ENCODE peak calls at places on chromosomes 1 and 21, in five cellular contexts. C is HCT116, W is endodermal cell, E is tibial nerve, K is DND-41. S is an unnamed sample. For H3K9me3, the result is how much of the 10 kb centered on the place peaks cover.

GRCh38 chr21:37483776-37484175 is 117.2 kb downstream of the DYRK1A start:
- DNase-seq in E (no peak), K (no peak), W (peak), C (no peak), S (no peak)

GRCh38 chr1:52503706-52504105 is 49.2 kb downstream of the TUT4 start:
- DNase-seq in W (no peak), K (no peak), E (no peak), C (no peak), S (no peak)

GRCh38 chr1:108747128-108747827 is 804 bp downstream of the STXBP3 start:
- DNase-seq in K (peak), W (peak), C (peak), E (peak), S (peak)

GRCh38 chr21:39103689-39104088 is 79.6 kb downstream of the PSMG1 start:
- DNase-seq in K (no peak), W (peak), C (no peak), E (no peak), S (no peak)

GRCh38 chr1:41698916-41699860 is 214.7 kb upstream of the EDN2 start:
- DNase-seq in C (no peak), W (no peak), E (no peak), K (no peak), S (peak)

GRCh38 chr1:170714163-170714562 is 50.2 kb downstream of the PRRX1 start:
- DNase-seq in W (no peak), C (no peak), E (no peak), K (no peak), S (no peak)

GRCh38 chr1:221776495-221777413 is 34.9 kb upstream of the DUSP10 start:
- DNase-seq in W (no peak), K (no peak), E (no peak), C (no peak), S (no peak)

GRCh38 chr1:22827666-22828065 is 117.0 kb downstream of the EPHB2 start:
- DNase-seq in C (no peak), K (no peak), W (peak), E (no peak), S (no peak)

GRCh38 chr1:55913565-55913964 is 665.8 kb downstream of the PLPP3 start:
- DNase-seq in E (no peak), W (no peak), K (no peak), C (no peak), S (no peak)

GRCh38 chr1:2981388-2981787 is 39.9 kb upstream of the ACTRT2 start:
- DNase-seq in C (no peak), E (no peak), K (no peak), W (no peak), S (no peak)

GRCh38 chr1:168285419-168285790 is 4.7 kb downstream of the TBX19 start:
- DNase-seq in C (no peak), K (peak), W (no peak), E (no peak), S (no peak)

GRCh38 chr1:161702250-161702649 is 4.8 kb upstream of the FCRLA start:
- DNase-seq in C (no peak), E (no peak), K (no peak), W (no peak), S (no peak)

GRCh38 chr1:35544976-35545375 is 12.2 kb downstream of the KIAA0319L start:
- DNase-seq in K (peak), C (no peak), E (peak), W (peak), S (peak)

GRCh38 chr1:59673575-59674467 is 140.9 kb upstream of the HOOK1 start:
- DNase-seq in W (peak), K (no peak), E (no peak), C (no peak), S (no peak)

GRCh38 chr1:165898837-165899236 is 71.4 kb downstream of the UCK2 start:
- DNase-seq in K (no peak), W (peak), E (no peak), C (no peak), S (no peak)

GRCh38 chr1:110556471-110556807 is 37.5 kb upstream of the KCNA10 start:
- DNase-seq in C (no peak), K (no peak), W (peak), E (no peak), S (no peak)

GRCh38 chr1:214445846-214446614 is 105.4 kb downstream of the PTPN14 start:
- DNase-seq in E (no peak), K (no peak), W (no peak), C (peak), S (no peak)

GRCh38 chr1:66729130-66729922 is 22.9 kb upstream of the DYNLT5 start:
- DNase-seq in E (no peak), W (no peak), C (no peak), K (peak), S (no peak)

GRCh38 chr1:24379733-24380315 is 33.8 kb downstream of the STPG1 start:
- DNase-seq in C (no peak), W (peak), E (no peak), K (no peak), S (no peak)

GRCh38 chr1:187641907-187642306 is 813.2 kb downstream of the PLA2G4A start:
- DNase-seq in C (no peak), E (no peak), K (no peak), W (no peak), S (no peak)

GRCh38 chr1:39675220-39675619 is 3.3 kb upstream of the NT5C1A start:
- DNase-seq in C (no peak), E (no peak), W (no peak), K (no peak), S (no peak)

GRCh38 chr1:246527402-246528088 is 20.5 kb upstream of the SMYD3 start:
- DNase-seq in K (no peak), E (no peak), W (peak), C (no peak), S (no peak)

GRCh38 chr1:29416825-29417557 is 180.7 kb downstream of the PTPRU start:
- DNase-seq in C (no peak), E (peak), K (no peak), W (peak), S (no peak)

GRCh38 chr1:151716771-151717631 is at the start of gene CELF3:
- DNase-seq in E (no peak), C (no peak), K (peak), W (peak), S (peak)

GRCh38 chr1:197003132-197003531 is 25.8 kb downstream of the CFHR5 start:
- DNase-seq in C (no peak), W (no peak), E (no peak), K (no peak), S (no peak)
- H3K4me3 ChIP-seq in C (no peak), W (no peak), E (no peak), K (no peak), S (no peak)

GRCh38 chr1:203289982-203290260 is 15.4 kb upstream of the BTG2 start:
- DNase-seq in E (no peak), K (no peak), C (no peak), W (no peak), S (no peak)

GRCh38 chr1:203289281-203289981 is 15.9 kb upstream of the BTG2 start:
- DNase-seq in K (peak), E (no peak), C (no peak), W (peak), S (peak)

GRCh38 chr1:203288351-203288894 is 16.9 kb upstream of the BTG2 start:
- DNase-seq in W (no peak), E (no peak), K (no peak), C (no peak), S (no peak)

GRCh38 chr1:203290261-203291089 is 14.8 kb upstream of the BTG2 start:
- DNase-seq in C (no peak), K (peak), E (peak), W (peak), S (peak)

DNA sequence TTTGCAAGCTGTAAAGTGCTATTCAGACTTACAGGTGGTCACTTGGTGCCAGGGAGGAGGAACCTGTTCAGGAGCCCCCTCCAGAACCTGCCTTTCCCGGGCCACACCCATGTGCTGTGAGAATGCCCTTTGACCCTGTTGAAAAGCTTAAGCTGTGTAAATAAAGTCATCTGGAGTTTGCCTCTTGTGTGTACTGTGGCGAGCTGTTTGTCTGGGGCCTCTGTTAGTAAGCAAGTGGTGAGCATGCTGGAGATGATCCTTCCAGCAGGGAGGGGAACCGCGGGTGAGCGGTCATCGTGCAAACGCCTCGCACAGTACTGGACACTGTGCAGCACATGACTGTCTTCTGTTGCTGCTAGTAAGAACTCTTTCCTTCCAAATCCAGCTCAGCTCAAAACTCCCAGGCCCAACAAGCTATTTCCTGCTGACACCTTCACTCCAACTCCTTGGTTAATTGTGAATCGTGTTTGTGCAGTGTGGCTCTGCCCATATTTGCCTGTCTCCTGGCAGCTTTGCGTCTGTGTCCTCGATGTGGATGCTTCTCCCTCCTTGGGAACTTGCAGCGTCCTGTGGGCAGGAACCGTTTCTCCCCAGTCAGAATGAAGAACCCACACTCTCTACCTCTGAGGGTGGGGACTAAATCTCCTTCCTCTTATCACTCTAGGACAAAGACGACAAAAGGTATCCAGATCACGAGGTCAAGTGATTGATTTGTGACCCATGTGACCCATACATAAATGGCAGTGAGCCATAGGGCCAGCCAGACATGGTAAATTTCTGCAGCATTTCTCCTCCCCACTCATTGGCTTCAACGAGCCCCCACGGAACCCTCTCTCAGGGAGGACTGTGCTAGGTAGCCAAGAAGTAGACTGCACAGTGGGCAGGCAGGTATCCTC is 13.9 kb upstream of the BTG2 start:
- DNase-seq in W (peak), C (no peak), K (no peak), E (no peak), S (no peak)
- H3K9me3 ChIP-seq in W (under half), C (under half), K (under half), E (under half), S (under half)

DNA sequence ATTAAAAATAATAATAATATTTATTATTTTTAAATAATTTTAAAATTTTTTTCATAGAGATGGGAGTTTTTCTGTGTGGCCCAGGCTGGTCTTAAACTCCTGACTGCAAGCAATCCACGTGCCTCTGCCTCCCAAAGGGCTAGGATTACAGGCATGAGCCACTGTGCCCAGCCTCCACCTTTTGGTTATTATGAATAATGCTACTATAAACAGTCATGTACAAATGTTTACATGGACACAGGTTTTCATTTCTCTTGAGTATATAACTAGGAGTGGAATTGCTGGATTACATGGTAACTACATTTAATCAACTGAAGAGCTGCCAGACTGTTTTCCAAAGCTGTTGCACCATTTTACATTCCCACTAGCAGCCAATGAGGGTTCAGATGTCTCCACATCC is 103.2 kb upstream of the DMRTA2 start:
- DNase-seq in C (no peak), E (no peak), W (no peak), K (no peak), S (no peak)
- H3K4me3 ChIP-seq in C (no peak), E (no peak), W (no peak), K (no peak), S (no peak)

DNA sequence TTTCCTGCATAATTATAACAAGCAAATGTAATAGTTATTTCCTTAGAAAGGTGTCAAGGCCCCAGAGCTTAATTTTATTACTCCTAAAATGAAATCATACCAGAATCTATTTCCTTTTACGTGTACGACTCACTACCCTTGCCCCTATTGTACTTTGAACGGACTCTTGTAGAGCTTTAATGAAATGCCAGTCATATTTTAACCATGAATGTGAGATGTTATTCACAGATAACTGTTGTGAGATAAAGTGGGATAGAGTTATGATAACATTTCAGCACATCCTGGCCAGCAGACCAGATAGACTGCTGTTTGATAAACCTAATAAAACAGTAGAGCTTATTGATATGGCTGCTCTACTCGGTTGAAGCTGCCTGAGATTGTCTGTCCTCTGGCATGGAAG is 500.8 kb upstream of the PBX1 start:
- DNase-seq in K (no peak), E (no peak), C (no peak), W (no peak), S (no peak)
- H3K9me3 ChIP-seq in K (under half), E (under half), C (under half), W (under half), S (under half)

GRCh38 chr1:162823771-162824525 is 33.4 kb downstream of the HSD17B7 start:
- DNase-seq in C (no peak), W (no peak), E (no peak), K (no peak), S (no peak)

GRCh38 chr1:162822391-162823200 is 32.1 kb downstream of the HSD17B7 start:
- DNase-seq in K (no peak), W (peak), C (peak), E (no peak), S (peak)

DNA sequence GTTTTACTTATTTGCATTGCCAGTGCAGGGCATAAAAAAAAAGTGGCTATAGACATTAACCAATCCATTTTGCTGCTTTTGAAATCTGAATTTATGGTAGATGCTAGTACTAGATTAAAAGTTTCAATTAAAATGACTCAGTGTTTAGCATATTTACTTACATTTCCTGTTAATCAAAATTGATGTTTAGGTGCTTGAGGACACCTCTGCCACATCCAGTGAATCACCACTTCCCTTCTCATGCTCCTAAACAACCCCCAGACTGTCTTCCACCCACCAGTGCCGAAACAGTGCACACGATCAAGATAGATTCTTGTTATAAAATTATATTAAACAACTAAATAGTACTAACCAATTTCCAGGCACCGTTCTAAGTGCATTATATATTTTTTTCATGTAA is 32.7 kb downstream of the HSD17B7 start:
- DNase-seq in C (no peak), K (no peak), W (no peak), E (no peak), S (no peak)
- H3K4me3 ChIP-seq in C (peak), K (no peak), W (no peak), E (no peak), S (no peak)

GRCh38 chr21:27817902-27818623 is 851.2 kb upstream of the ADAMTS5 start:
- DNase-seq in K (no peak), W (no peak), C (no peak), E (no peak), S (no peak)

GRCh38 chr21:27817061-27817460 is 850.2 kb upstream of the ADAMTS5 start:
- DNase-seq in K (no peak), C (no peak), E (no peak), W (no peak), S (no peak)

GRCh38 chr21:27820342-27820741 is 853.5 kb upstream of the ADAMTS5 start:
- DNase-seq in E (no peak), K (no peak), W (no peak), C (no peak), S (no peak)

GRCh38 chr21:27818847-27819246 is 852.0 kb upstream of the ADAMTS5 start:
- DNase-seq in W (no peak), E (no peak), C (no peak), K (no peak), S (no peak)

DNA sequence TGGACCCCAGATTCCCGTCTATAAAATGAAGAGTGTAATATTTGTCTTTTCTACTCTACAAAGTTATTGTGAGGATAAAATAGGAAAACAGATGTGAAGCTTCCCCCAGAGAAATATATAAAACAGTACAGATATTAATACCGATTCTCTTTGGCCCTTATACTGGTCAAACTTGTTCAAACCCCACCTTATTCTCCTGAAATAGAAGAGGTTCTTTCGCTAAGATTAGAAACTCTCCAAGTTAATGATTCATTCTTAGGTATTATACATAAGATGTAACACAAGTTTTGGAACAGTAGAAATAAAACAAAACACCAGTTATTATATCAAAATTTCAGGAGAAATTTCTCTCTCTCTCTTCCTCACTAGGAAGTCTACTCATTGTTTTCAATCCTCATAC is 852.4 kb upstream of the ADAMTS5 start:
- DNase-seq in K (no peak), C (no peak), W (no peak), E (no peak), S (no peak)
- H3K9me3 ChIP-seq in K (under half), C (under half), W (under half), E (under half), S (under half)

GRCh38 chr1:208160259-208160819 is 83.8 kb downstream of the PLXNA2 start:
- DNase-seq in W (no peak), K (no peak), C (no peak), E (no peak), S (no peak)
- H3K4me3 ChIP-seq in W (no peak), K (no peak), C (no peak), E (no peak), S (no peak)

GRCh38 chr1:172642970-172643369 is 15.9 kb upstream of the FASLG start:
- DNase-seq in C (no peak), W (no peak), K (no peak), E (no peak), S (no peak)

GRCh38 chr1:172650474-172651193 is 8.3 kb upstream of the FASLG start:
- DNase-seq in W (no peak), K (no peak), E (no peak), C (no peak), S (no peak)

GRCh38 chr1:172647987-172648386 is 10.9 kb upstream of the FASLG start:
- DNase-seq in W (no peak), K (no peak), E (no peak), C (no peak), S (no peak)

GRCh38 chr1:172647110-172647564 is 11.8 kb upstream of the FASLG start:
- DNase-seq in E (no peak), C (no peak), W (no peak), K (peak), S (peak)

DNA sequence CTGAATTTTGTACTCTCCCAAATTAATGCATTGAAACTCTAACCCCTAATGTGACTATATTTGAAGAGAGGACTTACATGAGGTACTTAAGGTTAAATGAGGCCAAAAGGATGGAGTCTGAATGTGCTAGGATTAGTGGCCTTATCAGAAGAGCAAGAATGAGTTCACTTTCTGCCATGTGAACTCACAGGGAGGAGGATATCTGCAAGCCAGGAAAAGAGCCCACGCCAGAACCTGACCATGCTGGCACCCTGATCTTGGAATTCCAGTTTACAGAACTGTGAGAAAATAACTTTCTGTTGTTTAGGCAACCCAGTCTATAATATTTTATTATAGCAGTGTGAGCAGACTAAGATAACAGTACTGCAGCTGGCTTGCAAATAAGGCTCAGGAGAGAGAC is 12.2 kb upstream of the FASLG start:
- DNase-seq in C (no peak), E (no peak), W (no peak), K (no peak), S (no peak)
- H3K9me3 ChIP-seq in C (under half), E (under half), W (under half), K (under half), S (under half)

GRCh38 chr1:155079487-155080249 is 1.0 kb downstream of the EFNA3 start:
- DNase-seq in W (peak), K (no peak), C (no peak), E (no peak), S (no peak)
- H3K4me3 ChIP-seq in W (peak), K (peak), C (peak), E (no peak), S (peak)

DNA sequence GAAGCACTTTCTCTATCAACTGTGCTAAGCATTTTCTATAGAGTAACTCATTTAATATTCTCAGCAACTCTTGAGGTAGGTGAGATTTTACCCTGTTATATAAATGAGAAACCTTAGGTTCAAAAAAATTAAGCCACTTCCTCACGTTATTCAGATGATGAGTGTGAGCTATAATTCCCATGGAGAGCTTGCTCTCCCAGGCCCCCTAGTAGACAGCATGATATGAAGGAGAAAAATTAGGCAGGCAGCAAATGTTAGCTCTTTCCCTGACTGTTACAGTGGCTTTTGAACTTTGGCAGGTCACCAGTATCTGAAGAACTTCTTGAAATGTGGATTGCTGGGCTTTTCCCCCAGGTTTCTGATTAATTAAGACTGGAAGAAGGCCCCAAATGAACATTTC is 753.1 kb downstream of the NCAM2 start:
- DNase-seq in K (no peak), E (no peak), C (no peak), W (no peak), S (no peak)
- H3K9me3 ChIP-seq in K (under half), E (under half), C (under half), W (under half), S (under half)